ENCODE peak calls at places on chromosome 17, in nine cellular contexts. O is mesendoderm, M is ovary, Y is COR-L47, S is GM12892, N is astrocyte of the hippocampus, Q is T-cell, J is transverse colon, L is T47D. V is an unnamed sample.

GRCh38 chr17:45432405-45433113 is at the start of gene ARHGAP27:
- DNase-seq in O (peak; percentile 49), M (no peak), Y (no peak), S (no peak), N (no peak), Q (no peak), J (peak; percentile 82), L (no peak), V (no peak)

GRCh38 chr17:44581868-44582267 is 24.6 kb downstream of the FZD2 start:
- DNase-seq in O (no peak), M (no peak), Y (peak; percentile 24), S (no peak), N (no peak), Q (no peak), J (no peak), L (no peak), V (no peak)

GRCh38 chr17:58694826-58695225 is 2.4 kb downstream of the RAD51C start:
- DNase-seq in O (no peak), M (no peak), Y (no peak), S (no peak), N (no peak), Q (no peak), J (no peak), L (no peak), V (no peak)

GRCh38 chr17:37278247-37278894 is 97.4 kb upstream of the C17orf78 start:
- DNase-seq in O (no peak), M (no peak), Y (no peak), S (no peak), N (no peak), Q (no peak), J (no peak), L (no peak), V (no peak)

GRCh38 chr17:79473111-79473835 is 137.6 kb downstream of the RBFOX3 start:
- DNase-seq in O (no peak), M (no peak), Y (no peak), S (no peak), N (no peak), Q (no peak), J (no peak), L (no peak), V (peak; percentile 74)

GRCh38 chr17:45261577-45262515 is at the start of gene SPATA32:
- DNase-seq in O (peak; percentile 75), M (peak; percentile 60), Y (no peak), S (peak; percentile 80), N (peak; percentile 39), Q (peak; percentile 70), J (peak; percentile 72), L (no peak), V (no peak)

GRCh38 chr17:66255112-66255511 is 25.9 kb upstream of the APOH start:
- DNase-seq in O (peak; percentile 72), M (peak; percentile 20), Y (peak; percentile 57), S (no peak), N (peak; percentile 85), Q (peak; percentile 35), J (no peak), L (no peak), V (peak; percentile 30)

GRCh38 chr17:320139-320538 is 32.5 kb downstream of the RPH3AL start:
- DNase-seq in O (no peak), M (no peak), Y (no peak), S (no peak), N (no peak), Q (no peak), J (no peak), L (no peak), V (no peak)

GRCh38 chr17:72539981-72540897 is 419.4 kb downstream of the SOX9 start:
- DNase-seq in O (peak; percentile 84), M (peak; percentile 56), Y (peak; percentile 64), S (peak; percentile 89), N (peak; percentile 95), Q (peak; percentile 32), J (peak; percentile 79), L (peak; percentile 84), V (no peak)

GRCh38 chr17:80872999-80873951 is 118.4 kb upstream of the CHMP6 start:
- DNase-seq in O (peak; percentile 86), M (no peak), Y (no peak), S (no peak), N (peak; percentile 58), Q (no peak), J (peak; percentile 6), L (no peak), V (no peak)